ENCODE peak calls at places on chromosomes 6 and 20, in eight cellular contexts. D is Ammon's horn; E is HS-5; M is activated CD8-positive, alpha-beta memory T cell treated with anti-CD3 and anti-CD28 coated beads for 4 hours; P is esophagus muscularis mucosa; K is anterior cingulate cortex; V is cardiac muscle cell; Y is stimulated activated CD4-positive, alpha-beta T cell treated with anti-CD3 and anti-CD28 coated beads, Interleukin-15, amount 100 ng/mL, for 24 hours. A is an unnamed sample.

GRCh38 chr6:56241106-56241812 is 6.1 kb downstream of the COL21A1 start:
- DNase-seq in D (peak), E (no peak), M (no peak), P (no peak), K (no peak), V (no peak), Y (no peak), A (no peak)

GRCh38 chr20:63007472-63007721 is 633 bp upstream of the BHLHE23 start:
- DNase-seq in D (no peak), E (no peak), M (no peak), P (no peak), K (no peak), V (no peak), Y (no peak), A (no peak)

GRCh38 chr6:89144358-89145041 is 1.4 kb upstream of the PM20D2 start:
- DNase-seq in D (no peak), E (no peak), M (no peak), P (no peak), K (no peak), V (no peak), Y (no peak), A (no peak)

GRCh38 chr20:19992996-19993908 is 23.9 kb upstream of the NAA20 start:
- DNase-seq in D (no peak), E (peak), M (no peak), P (no peak), K (no peak), V (no peak), Y (no peak), A (no peak)

GRCh38 chr6:148345176-148345575 is 2.5 kb downstream of the SASH1 start:
- DNase-seq in D (no peak), E (no peak), M (no peak), P (no peak), K (no peak), V (peak), Y (no peak), A (no peak)

GRCh38 chr6:41721396-41721795 is 14.0 kb downstream of the TFEB start:
- DNase-seq in D (no peak), E (no peak), M (no peak), P (no peak), K (no peak), V (no peak), Y (no peak), A (no peak)

GRCh38 chr20:16761305-16761829 is 13.2 kb downstream of the OTOR start:
- DNase-seq in D (peak), E (peak), M (peak), P (no peak), K (no peak), V (peak), Y (peak), A (peak)

GRCh38 chr20:43666376-43667328 is at the start of gene MYBL2:
- DNase-seq in D (no peak), E (no peak), M (peak), P (no peak), K (no peak), V (peak), Y (peak), A (peak)

GRCh38 chr20:36330091-36330490 is 24.0 kb downstream of the DLGAP4 start:
- DNase-seq in D (no peak), E (no peak), M (no peak), P (no peak), K (no peak), V (no peak), Y (no peak), A (no peak)

GRCh38 chr20:23291575-23292240 is 58.9 kb upstream of the NXT1 start:
- DNase-seq in D (no peak), E (no peak), M (no peak), P (no peak), K (no peak), V (no peak), Y (no peak), A (no peak)

GRCh38 chr6:44699082-44699481 is 311.6 kb downstream of the CDC5L start:
- DNase-seq in D (no peak), E (no peak), M (no peak), P (peak), K (no peak), V (no peak), Y (no peak), A (no peak)

GRCh38 chr6:18263561-18264337 is 581 bp downstream of the DEK start:
- DNase-seq in D (peak), E (no peak), M (no peak), P (no peak), K (peak), V (peak), Y (peak), A (peak)

GRCh38 chr6:52497652-52498408 is 77.7 kb downstream of the EFHC1 start:
- DNase-seq in D (no peak), E (no peak), M (no peak), P (no peak), K (no peak), V (no peak), Y (no peak), A (no peak)

GRCh38 chr6:149566372-149567193 is at the start of gene GINM1:
- DNase-seq in D (peak), E (no peak), M (peak), P (no peak), K (peak), V (peak), Y (peak), A (peak)

GRCh38 chr6:87164004-87164403 is 8.6 kb downstream of the ZNF292 start:
- DNase-seq in D (no peak), E (no peak), M (no peak), P (no peak), K (no peak), V (no peak), Y (no peak), A (no peak)

GRCh38 chr20:43022568-43022967 is 167.1 kb downstream of the PTPRT start:
- DNase-seq in D (no peak), E (no peak), M (no peak), P (peak), K (no peak), V (no peak), Y (no peak), A (no peak)

GRCh38 chr6:82363368-82364086 is at the start of gene TPBG:
- DNase-seq in D (peak), E (peak), M (no peak), P (no peak), K (peak), V (peak), Y (peak), A (no peak)

A was measured in activated CD4-positive, alpha-beta T cell treated with anti-CD3 and anti-CD28 coated beads, Interleukin-2, amount 10 ng/mL, durations not matched to agents 7 days and 5 days.